ENCODE peak calls at places on chromosomes 7 and 10, in six cellular contexts. B is kidney epithelial cell, U is glutamatergic neuron, V is GM12865, L is HFF-Myc, C is stomach. Y is an unnamed sample.

GRCh38 chr10:43160067-43160918 is 22.0 kb downstream of the CSGALNACT2 start:
- DNase-seq in U (no peak), V (no peak), B (no peak), L (no peak), C (no peak), Y (no peak)

GRCh38 chr10:80168679-80169380 is 36.3 kb downstream of the PLAC9 start:
- DNase-seq in U (no peak), V (peak; percentile 38), L (no peak), C (no peak), B (no peak), Y (no peak)

GRCh38 chr10:652226-652625 is 37.2 kb downstream of the DIP2C start:
- DNase-seq in V (no peak), U (no peak), C (no peak), B (no peak), L (no peak), Y (no peak)

GRCh38 chr7:6648066-6648814 is 11.1 kb downstream of the ZNF316 start:
- DNase-seq in C (no peak), L (no peak), U (no peak), V (no peak), B (no peak), Y (no peak)

GRCh38 chr10:85977642-85978041 is 389.0 kb downstream of the GRID1 start:
- DNase-seq in C (no peak), B (no peak), V (no peak), U (no peak), L (no peak), Y (no peak)

GRCh38 chr7:101696-102376 is 90.5 kb upstream of the FAM20C start:
- DNase-seq in L (no peak), C (peak; percentile 19), V (no peak), B (peak; percentile 67), U (no peak), Y (no peak)

GRCh38 chr10:114987995-114988394 is 50.0 kb downstream of the TRUB1 start:
- DNase-seq in C (no peak), V (no peak), B (no peak), L (no peak), U (no peak), Y (no peak)

GRCh38 chr10:113059001-113059780 is 109.1 kb downstream of the TCF7L2 start:
- DNase-seq in L (no peak), C (no peak), V (no peak), U (no peak), B (no peak), Y (no peak)

GRCh38 chr7:121099572-121099971 is 111.1 kb downstream of the CPED1 start:
- DNase-seq in U (no peak), L (no peak), V (peak; percentile 5), B (no peak), C (no peak), Y (no peak)

GRCh38 chr7:94335586-94335985 is 59.1 kb upstream of the COL1A2 start:
- DNase-seq in U (no peak), B (no peak), C (no peak), L (no peak), V (no peak), Y (no peak)

GRCh38 chr7:26813426-26813825 is 51.0 kb downstream of the SKAP2 start:
- DNase-seq in V (no peak), C (no peak), U (no peak), L (no peak), B (no peak), Y (no peak)

GRCh38 chr10:79137826-79138225 is 69.1 kb downstream of the ZMIZ1 start:
- DNase-seq in C (no peak), V (peak; percentile 75), B (no peak), L (no peak), U (no peak), Y (no peak)

GRCh38 chr7:122637799-122638198 is 61.1 kb downstream of the RNF133 start:
- DNase-seq in V (no peak), C (peak; percentile 28), U (no peak), L (no peak), B (no peak), Y (no peak)

GRCh38 chr10:11424456-11425287 is 186.8 kb downstream of the USP6NL start:
- DNase-seq in B (no peak), L (peak; percentile 7), C (peak; percentile 54), V (peak; percentile 54), U (peak; percentile 75), Y (no peak)

GRCh38 chr10:48522011-48522765 is 82.7 kb downstream of the ARHGAP22 start:
- DNase-seq in V (no peak), U (no peak), L (no peak), C (peak; percentile 11), B (no peak), Y (no peak)

GRCh38 chr10:130218181-130218641 is 82.0 kb downstream of the GLRX3 start:
- DNase-seq in V (no peak), U (no peak), L (no peak), B (no peak), C (no peak), Y (no peak)

GRCh38 chr7:141113131-141113530 is 39.3 kb downstream of the TMEM178B start:
- DNase-seq in V (no peak), L (no peak), B (no peak), U (peak; percentile 21), C (no peak), Y (no peak)

GRCh38 chr10:130493446-130494198 is 357.4 kb downstream of the GLRX3 start:
- DNase-seq in V (no peak), U (peak; percentile 46), C (no peak), B (no peak), L (no peak), Y (no peak)

GRCh38 chr10:79452174-79452611 is 6.8 kb upstream of the ZCCHC24 start:
- DNase-seq in V (no peak), U (no peak), B (no peak), C (no peak), L (no peak), Y (no peak)

GRCh38 chr7:31002256-31002655 is 38.5 kb downstream of the GHRHR start:
- DNase-seq in L (peak; percentile 59), C (no peak), U (no peak), V (no peak), B (no peak), Y (no peak)

GRCh38 chr7:11212080-11212711 is 238.5 kb downstream of the PHF14 start:
- DNase-seq in C (peak; percentile 54), L (peak; percentile 51), B (peak; percentile 21), U (peak; percentile 60), V (peak; percentile 79), Y (no peak)

GRCh38 chr7:83749495-83749894 is 100.6 kb upstream of the SEMA3E start:
- DNase-seq in U (no peak), L (no peak), V (no peak), B (no peak), C (no peak), Y (no peak)

GRCh38 chr7:17131983-17132655 is 166.3 kb upstream of the AHR start:
- DNase-seq in V (no peak), L (no peak), C (no peak), U (no peak), B (no peak), Y (no peak)

GRCh38 chr10:28535846-28536245 is 2.9 kb downstream of the WAC start:
- DNase-seq in B (no peak), L (no peak), U (no peak), C (no peak), V (no peak), Y (no peak)

DNA sequence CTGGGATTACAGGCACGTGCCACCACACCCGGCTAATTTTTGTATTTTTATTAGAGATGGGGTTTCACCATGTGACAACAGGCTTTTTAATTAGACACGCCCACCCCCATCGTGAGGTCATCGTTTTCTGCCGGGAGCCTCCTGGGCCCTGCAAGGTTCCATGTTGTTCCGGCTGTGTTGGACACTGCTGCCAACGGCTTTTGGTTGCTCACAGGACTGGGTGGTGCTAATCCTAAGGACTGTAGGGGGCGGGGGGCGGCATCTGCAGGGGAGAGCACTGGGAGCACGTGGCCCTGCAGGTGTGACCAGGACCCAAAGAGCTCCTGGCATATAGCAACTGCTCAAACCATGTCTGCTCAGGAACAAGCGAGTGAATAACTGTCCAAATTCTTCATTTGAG is 29.5 kb upstream of the INSIG1 start:
- DNase-seq in C (no peak), B (no peak), U (no peak), L (no peak), V (no peak), Y (no peak)
- TF ChIP-seq CTCF in C (no peak), B (no peak), U (no peak), L (no peak), V (no peak), Y (no peak)

DNA sequence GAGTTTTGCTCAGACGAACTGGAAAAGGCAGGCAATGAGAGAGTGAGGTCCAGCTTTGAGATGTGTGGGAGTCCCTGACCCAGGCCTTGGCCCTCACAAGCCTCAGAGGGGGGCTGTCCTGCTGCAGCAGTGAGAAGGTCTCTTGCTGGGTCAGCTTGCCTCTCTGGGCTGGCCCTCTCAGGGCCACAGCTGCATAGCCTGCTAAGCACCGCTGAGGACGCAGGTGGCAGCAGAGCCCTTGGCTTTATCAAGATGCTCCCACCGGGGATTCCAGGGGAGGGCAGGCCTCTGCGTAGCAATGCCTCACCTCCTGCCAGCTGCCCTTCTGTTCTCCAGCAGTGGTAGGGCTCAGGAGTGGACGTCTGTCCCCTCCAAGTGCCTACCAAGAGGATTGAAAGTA is 128.7 kb downstream of the COBL start:
- DNase-seq in L (no peak), U (peak; percentile 86), C (no peak), B (no peak), V (peak; percentile 9), Y (no peak)
- TF ChIP-seq CTCF in L (peak; percentile 10), U (peak; percentile 16), C (no peak), B (peak; percentile 34), V (no peak), Y (no peak)

GRCh38 chr7:139570119-139570518 is 46.6 kb downstream of the CLEC2L start:
- DNase-seq in L (no peak), B (no peak), C (no peak), V (no peak), U (no peak), Y (no peak)
- TF ChIP-seq CTCF in L (no peak), B (peak; percentile 10), C (no peak), V (no peak), U (no peak), Y (no peak)

DNA sequence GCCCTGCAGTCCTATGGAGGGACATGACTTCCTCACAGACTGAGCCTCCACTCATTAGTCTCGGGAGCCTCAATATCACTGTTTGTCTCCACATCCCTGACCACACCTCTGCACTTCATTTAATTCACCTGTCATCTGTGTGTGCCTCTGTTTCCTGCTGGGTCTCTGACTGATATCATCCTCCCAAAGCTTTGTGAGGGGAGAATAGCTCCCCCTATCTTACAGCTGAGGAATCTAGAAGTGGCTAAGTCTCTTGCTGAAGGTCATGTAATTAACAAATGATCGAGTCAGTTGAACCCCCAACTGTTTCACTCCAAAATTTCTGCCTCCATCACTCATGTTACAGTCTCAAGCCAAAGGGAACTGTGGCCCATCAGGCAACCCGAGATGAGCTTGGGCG is 5.5 kb upstream of the CPXM2 start:
- DNase-seq in B (no peak), U (no peak), L (no peak), V (no peak), C (no peak), Y (no peak)
- TF ChIP-seq CTCF in B (peak; percentile 18), U (no peak), L (peak; percentile 14), V (peak; percentile 27), C (no peak), Y (no peak)

DNA sequence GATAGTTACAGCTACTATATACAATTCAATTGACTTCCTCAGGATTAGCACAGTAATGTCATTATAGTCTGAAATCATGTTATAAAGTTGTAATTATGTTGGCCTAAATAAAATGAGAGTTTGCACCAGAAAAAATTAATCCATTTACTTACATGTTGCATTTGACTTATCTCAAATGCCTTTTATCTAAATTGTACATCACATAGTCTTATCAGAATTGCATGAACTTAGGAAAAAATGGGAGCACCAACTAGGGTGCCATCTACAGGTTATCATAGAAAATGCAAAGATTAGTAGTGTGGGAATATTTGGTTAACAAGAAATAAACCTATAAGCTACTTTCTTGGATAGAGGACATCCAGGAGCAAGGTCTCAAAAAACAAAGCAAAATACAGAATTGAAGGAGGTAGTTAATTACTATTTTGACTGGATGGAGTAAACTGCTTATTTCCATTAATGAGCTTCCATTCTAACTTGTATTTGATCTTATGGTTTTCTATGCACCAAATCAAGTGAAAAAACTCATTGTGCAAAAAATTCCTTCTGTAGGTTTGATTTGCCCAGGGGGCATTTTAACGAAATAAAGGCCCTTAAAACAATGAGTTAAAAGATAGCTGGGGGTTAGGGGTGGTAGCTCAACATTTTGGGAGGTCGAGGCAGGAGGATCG is 60.0 kb upstream of the ORC5 start:
- DNase-seq in B (no peak), U (no peak), L (no peak), C (no peak), V (no peak), Y (no peak)
- TF ChIP-seq CTCF in B (peak; percentile 45), U (peak; percentile 59), L (peak; percentile 42), C (no peak), V (peak; percentile 33), Y (no peak)